ENCODE peak calls at places on chromosomes 4 and X, in seven cellular contexts. K is GM12865, C is AG09309, Z is fibroblast of pulmonary artery, J is cardiac fibroblast, V is neural progenitor cell, H is brain microvascular endothelial cell. D is an unnamed sample.

GRCh38 chrX:39910651-39911050 is 187.1 kb downstream of the BCOR start:
- DNase-seq in K (no peak), Z (no peak), C (no peak), J (no peak), V (no peak), H (no peak), D (no peak)

GRCh38 chr4:121277194-121278105 is 103.4 kb downstream of the QRFPR start:
- DNase-seq in J (peak), V (peak), C (no peak), H (no peak), Z (peak), K (peak), D (no peak)

GRCh38 chr4:10524196-10524833 is 67.1 kb upstream of the ZNF518B start:
- DNase-seq in Z (peak), C (no peak), V (no peak), H (no peak), J (peak), K (no peak), D (no peak)

GRCh38 chr4:70183168-70183939 is 12.2 kb upstream of the ODAM start:
- DNase-seq in C (no peak), Z (peak), K (peak), J (peak), H (peak), V (peak), D (peak)

GRCh38 chrX:13937370-13938052 is 92.2 kb downstream of the GEMIN8 start:
- DNase-seq in C (peak), H (peak), Z (peak), J (peak), K (no peak), V (peak), D (no peak)

GRCh38 chr4:129578336-129578735 is 482.4 kb downstream of the C4orf33 start:
- DNase-seq in V (no peak), J (no peak), C (no peak), H (no peak), Z (no peak), K (no peak), D (no peak)

GRCh38 chr4:119087656-119088055 is 48.0 kb upstream of the MYOZ2 start:
- DNase-seq in Z (no peak), H (no peak), C (no peak), V (no peak), K (no peak), J (no peak), D (no peak)

GRCh38 chr4:72084587-72085011 is 52.8 kb downstream of the NPFFR2 start:
- DNase-seq in K (no peak), C (no peak), Z (no peak), V (no peak), H (no peak), J (no peak), D (no peak)

GRCh38 chr4:148205481-148205880 is 236.7 kb downstream of the NR3C2 start:
- DNase-seq in V (no peak), C (no peak), Z (no peak), H (no peak), J (no peak), K (no peak), D (no peak)

GRCh38 chr4:38122060-38122459 is 161.9 kb downstream of the PTTG2 start:
- DNase-seq in Z (no peak), K (no peak), C (no peak), J (no peak), V (peak), H (no peak), D (no peak)

GRCh38 chr4:39456946-39457763 is 1.6 kb downstream of the RPL9 start:
- DNase-seq in H (no peak), C (no peak), V (no peak), J (no peak), K (no peak), Z (no peak), D (no peak)
- H3K4me3 ChIP-seq in H (peak), C (peak), V (peak), J (peak), K (peak), Z (peak), D (peak)

GRCh38 chr4:162839814-162840213 is 326.9 kb downstream of the NAF1 start:
- DNase-seq in V (no peak), C (no peak), H (no peak), Z (no peak), J (no peak), K (peak), D (no peak)
- TF ChIP-seq CTCF in V (peak), C (no peak), H (no peak), Z (no peak), J (no peak), K (peak), D (peak)

GRCh38 chr4:180926277-180926676 is 1316.9 kb upstream of the TENM3 start:
- DNase-seq in K (no peak), J (no peak), Z (no peak), C (no peak), V (no peak), H (no peak), D (no peak)

GRCh38 chr4:180923476-180923875 is 1319.7 kb upstream of the TENM3 start:
- DNase-seq in V (no peak), H (no peak), C (peak), J (no peak), K (no peak), Z (peak), D (no peak)

GRCh38 chr4:180925800-180926199 is 1317.4 kb upstream of the TENM3 start:
- DNase-seq in Z (no peak), H (no peak), C (no peak), K (no peak), V (no peak), J (no peak), D (no peak)
- H3K4me3 ChIP-seq in Z (no peak), H (no peak), C (no peak), K (no peak), V (no peak), J (no peak), D (no peak)

DNA sequence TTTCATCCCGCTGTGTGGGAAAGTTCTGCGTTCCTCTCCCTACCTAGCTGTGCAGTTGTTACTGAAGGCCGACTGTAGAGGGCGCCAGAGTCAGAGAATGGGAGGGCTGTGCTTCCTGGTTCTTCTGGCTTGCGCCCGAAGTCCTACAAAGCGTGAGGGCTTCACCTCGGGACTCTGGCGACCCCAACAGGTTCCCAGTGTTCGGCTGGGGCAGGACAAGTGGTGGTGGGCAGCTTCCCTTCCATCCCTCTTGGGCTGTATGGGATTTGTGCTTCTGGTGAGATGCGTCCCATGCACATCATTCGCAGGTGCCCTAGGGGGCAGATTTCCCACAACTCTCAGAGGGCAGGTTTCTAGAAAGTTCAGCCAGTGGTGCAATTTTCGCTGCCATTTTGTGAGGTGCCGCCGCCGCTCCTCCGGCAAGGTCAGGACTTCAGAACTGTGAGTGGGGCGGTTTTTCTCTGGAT is 27.3 kb downstream of the CT45A3 start:
- DNase-seq in V (peak), H (no peak), C (no peak), J (peak), K (peak), Z (no peak), D (no peak)
- TF ChIP-seq CTCF in V (peak), H (peak), C (peak), J (peak), K (peak), Z (peak), D (peak)

GRCh38 chrX:115966920-115967319 is 203.6 kb upstream of the AGTR2 start:
- DNase-seq in H (no peak), J (no peak), Z (no peak), V (peak), C (no peak), K (no peak), D (no peak)
- H3K4me3 ChIP-seq in H (no peak), J (no peak), Z (no peak), V (peak), C (no peak), K (no peak), D (peak)

D was measured in GM12864.